ENCODE peak calls at places on chromosomes 3 and 15, in five cellular contexts. One of them, this sample, is unnamed.

GRCh38 chr3:29291982-29292363 is 11.1 kb downstream of the RBMS3 start:
- DNase-seq in stimulated activated naive B cell treated with anti-CD40 and anti-IgM and Interleukin-4, amounts not matched to agents 10 μg/mL and 1 μg/mL and 100 μg/mL, for 72 hours: no peak
- DNase-seq in heart right ventricle: no peak
- DNase-seq in kidney glomerular epithelial cell: no peak
- DNase-seq in heart left ventricle: no peak
- DNase-seq in this sample: no peak

GRCh38 chr15:36278219-36278618 is 301.2 kb upstream of the CDIN1 start:
- DNase-seq in stimulated activated naive B cell treated with anti-CD40 and anti-IgM and Interleukin-4, amounts not matched to agents 10 μg/mL and 1 μg/mL and 100 μg/mL, for 72 hours: no peak
- DNase-seq in heart right ventricle: no peak
- DNase-seq in kidney glomerular epithelial cell: no peak
- DNase-seq in heart left ventricle: no peak
- DNase-seq in this sample: no peak

GRCh38 chr15:50993598-50993997 is 85.1 kb downstream of the AP4E1 start:
- DNase-seq in stimulated activated naive B cell treated with anti-CD40 and anti-IgM and Interleukin-4, amounts not matched to agents 10 μg/mL and 1 μg/mL and 100 μg/mL, for 72 hours: no peak
- DNase-seq in heart right ventricle: no peak
- DNase-seq in kidney glomerular epithelial cell: no peak
- DNase-seq in heart left ventricle: no peak
- DNase-seq in this sample: no peak

GRCh38 chr15:101047301-101047781 is 128.2 kb downstream of the LRRK1 start:
- DNase-seq in stimulated activated naive B cell treated with anti-CD40 and anti-IgM and Interleukin-4, amounts not matched to agents 10 μg/mL and 1 μg/mL and 100 μg/mL, for 72 hours: no peak
- DNase-seq in heart right ventricle: no peak
- DNase-seq in kidney glomerular epithelial cell: no peak
- DNase-seq in heart left ventricle: peak
- DNase-seq in this sample: peak

GRCh38 chr15:96181873-96182301 is 148.6 kb upstream of the NR2F2 start:
- DNase-seq in stimulated activated naive B cell treated with anti-CD40 and anti-IgM and Interleukin-4, amounts not matched to agents 10 μg/mL and 1 μg/mL and 100 μg/mL, for 72 hours: no peak
- DNase-seq in heart right ventricle: peak
- DNase-seq in kidney glomerular epithelial cell: no peak
- DNase-seq in heart left ventricle: peak
- DNase-seq in this sample: peak

GRCh38 chr15:82904574-82904973 is 47.9 kb downstream of the HOMER2 start:
- DNase-seq in stimulated activated naive B cell treated with anti-CD40 and anti-IgM and Interleukin-4, amounts not matched to agents 10 μg/mL and 1 μg/mL and 100 μg/mL, for 72 hours: no peak
- DNase-seq in heart right ventricle: no peak
- DNase-seq in kidney glomerular epithelial cell: no peak
- DNase-seq in heart left ventricle: no peak
- DNase-seq in this sample: no peak

GRCh38 chr3:10547413-10547812 is 42.0 kb upstream of the ATP2B2 start:
- DNase-seq in stimulated activated naive B cell treated with anti-CD40 and anti-IgM and Interleukin-4, amounts not matched to agents 10 μg/mL and 1 μg/mL and 100 μg/mL, for 72 hours: no peak
- DNase-seq in heart right ventricle: no peak
- DNase-seq in kidney glomerular epithelial cell: no peak
- DNase-seq in heart left ventricle: no peak
- DNase-seq in this sample: no peak

GRCh38 chr3:195080571-195081141 is 190.3 kb downstream of the XXYLT1 start:
- DNase-seq in stimulated activated naive B cell treated with anti-CD40 and anti-IgM and Interleukin-4, amounts not matched to agents 10 μg/mL and 1 μg/mL and 100 μg/mL, for 72 hours: no peak
- DNase-seq in heart right ventricle: peak
- DNase-seq in kidney glomerular epithelial cell: peak
- DNase-seq in heart left ventricle: peak
- DNase-seq in this sample: peak

GRCh38 chr3:13590841-13591515 is 42.1 kb downstream of the FBLN2 start:
- DNase-seq in stimulated activated naive B cell treated with anti-CD40 and anti-IgM and Interleukin-4, amounts not matched to agents 10 μg/mL and 1 μg/mL and 100 μg/mL, for 72 hours: no peak
- DNase-seq in heart right ventricle: no peak
- DNase-seq in kidney glomerular epithelial cell: no peak
- DNase-seq in heart left ventricle: no peak
- DNase-seq in this sample: no peak

GRCh38 chr3:157089455-157090221 is 70.3 kb downstream of the CCNL1 start:
- DNase-seq in stimulated activated naive B cell treated with anti-CD40 and anti-IgM and Interleukin-4, amounts not matched to agents 10 μg/mL and 1 μg/mL and 100 μg/mL, for 72 hours: peak
- DNase-seq in heart right ventricle: peak
- DNase-seq in kidney glomerular epithelial cell: no peak
- DNase-seq in heart left ventricle: peak
- DNase-seq in this sample: peak

GRCh38 chr3:111548060-111548459 is 6.1 kb downstream of the CD96 start:
- DNase-seq in stimulated activated naive B cell treated with anti-CD40 and anti-IgM and Interleukin-4, amounts not matched to agents 10 μg/mL and 1 μg/mL and 100 μg/mL, for 72 hours: no peak
- DNase-seq in heart right ventricle: no peak
- DNase-seq in kidney glomerular epithelial cell: no peak
- DNase-seq in heart left ventricle: no peak
- DNase-seq in this sample: no peak

GRCh38 chr15:78364233-78364632 is 24.1 kb downstream of the CRABP1 start:
- DNase-seq in stimulated activated naive B cell treated with anti-CD40 and anti-IgM and Interleukin-4, amounts not matched to agents 10 μg/mL and 1 μg/mL and 100 μg/mL, for 72 hours: no peak
- DNase-seq in heart right ventricle: peak
- DNase-seq in kidney glomerular epithelial cell: no peak
- DNase-seq in heart left ventricle: no peak
- DNase-seq in this sample: no peak

This sample was measured in left ventricle myocardium inferior.